ENCODE peak calls at places on chromosomes 3 and 15, in six cellular contexts. K, I, A, O, W and C are unnamed samples.

GRCh38 chr3:47134311-47134710 is 29.6 kb downstream of the SETD2 start:
- DNase-seq in K (no peak), O (no peak), I (no peak), A (no peak), W (no peak), C (no peak)

GRCh38 chr15:99326235-99326634 is 75.0 kb downstream of the LRRC28 start:
- DNase-seq in O (no peak), K (peak; percentile 79), I (no peak), W (no peak), A (no peak), C (no peak)

GRCh38 chr3:149603126-149604074 is 54.4 kb downstream of the WWTR1 start:
- DNase-seq in K (peak; percentile 51), A (peak; percentile 72), O (peak; percentile 79), I (no peak), W (no peak), C (no peak)

GRCh38 chr3:170695486-170696069 is 109.7 kb upstream of the SLC7A14 start:
- DNase-seq in A (no peak), O (no peak), I (no peak), W (no peak), K (no peak), C (no peak)

GRCh38 chr3:37996785-37997301 is 6.3 kb downstream of the VILL start:
- DNase-seq in W (peak; percentile 77), I (peak; percentile 54), K (peak; percentile 88), A (peak; percentile 76), O (peak; percentile 69), C (peak; percentile 24)

GRCh38 chr3:154538566-154539360 is 108.8 kb upstream of the GPR149 start:
- DNase-seq in I (no peak), W (no peak), O (no peak), K (peak; percentile 50), A (no peak), C (peak; percentile 4)

GRCh38 chr3:43128458-43128857 is 22.6 kb upstream of the POMGNT2 start:
- DNase-seq in K (no peak), A (peak; percentile 15), W (no peak), O (no peak), I (no peak), C (no peak)

GRCh38 chr3:179760944-179761343 is 108.1 kb downstream of the USP13 start:
- DNase-seq in A (peak; percentile 86), K (peak; percentile 85), W (no peak), O (peak; percentile 40), I (peak; percentile 19), C (peak; percentile 46)

GRCh38 chr3:187264051-187264450 is 27.5 kb downstream of the MASP1 start:
- DNase-seq in K (peak; percentile 72), A (peak; percentile 89), O (peak; percentile 78), W (no peak), I (peak; percentile 48), C (no peak)

GRCh38 chr15:84400017-84400740 is 164.6 kb downstream of the GOLGA6L4 start:
- DNase-seq in A (no peak), O (no peak), K (no peak), W (no peak), I (no peak), C (no peak)

GRCh38 chr15:60932051-60932915 is 296.8 kb downstream of the RORA start:
- DNase-seq in I (peak; percentile 35), K (peak; percentile 96), O (peak; percentile 82), A (peak; percentile 8), W (no peak), C (peak; percentile 35)

GRCh38 chr15:85976986-85977385 is 102.7 kb upstream of the AGBL1 start:
- DNase-seq in A (no peak), W (no peak), I (no peak), O (peak; percentile 35), K (peak; percentile 73), C (no peak)

GRCh38 chr3:139534992-139535879 is 4.3 kb downstream of the RBP1 start:
- DNase-seq in W (no peak), A (peak; percentile 19), O (peak; percentile 11), I (peak; percentile 54), K (peak; percentile 15), C (no peak)

GRCh38 chr3:53547327-53547726 is 52.9 kb downstream of the CACNA1D start:
- DNase-seq in K (no peak), I (no peak), A (no peak), W (no peak), O (no peak), C (no peak)

GRCh38 chr3:74267126-74267525 is 347.3 kb downstream of the CNTN3 start:
- DNase-seq in K (no peak), I (no peak), O (peak; percentile 50), W (no peak), A (peak; percentile 15), C (no peak)

GRCh38 chr15:67967871-67968423 is 86.2 kb upstream of the PIAS1 start:
- DNase-seq in O (peak; percentile 35), A (peak; percentile 77), W (peak; percentile 90), K (peak; percentile 46), I (no peak), C (no peak)

GRCh38 chr15:69668963-69669362 is 216.3 kb downstream of the RPLP1 start:
- DNase-seq in A (no peak), K (no peak), W (no peak), I (no peak), O (no peak), C (no peak)

GRCh38 chr15:78930577-78931388 is 14.1 kb downstream of the CTSH start:
- DNase-seq in I (peak; percentile 87), O (peak; percentile 87), W (no peak), K (peak; percentile 99), A (peak; percentile 32), C (peak; percentile 45)

GRCh38 chr3:53162672-53163458 is 1.9 kb downstream of the PRKCD start:
- DNase-seq in A (peak; percentile 34), K (peak; percentile 37), I (no peak), W (no peak), O (peak; percentile 12), C (no peak)

GRCh38 chr3:193016437-193016887 is 98.8 kb upstream of the MB21D2 start:
- DNase-seq in A (no peak), I (peak; percentile 16), K (peak; percentile 39), O (no peak), W (no peak), C (no peak)

GRCh38 chr3:183825380-183826161 is at the start of gene MAP6D1:
- DNase-seq in I (peak; percentile 8), O (peak; percentile 34), W (no peak), K (peak; percentile 36), A (peak; percentile 63), C (no peak)

GRCh38 chr3:61061092-61061723 is 190.0 kb downstream of the FHIT start:
- DNase-seq in A (no peak), I (no peak), W (no peak), K (peak; percentile 23), O (no peak), C (no peak)

GRCh38 chr15:25706176-25706970 is 156.8 kb downstream of the ATP10A start:
- DNase-seq in O (no peak), I (no peak), A (no peak), W (no peak), K (no peak), C (no peak)

GRCh38 chr3:36991923-36992805 is 767 bp downstream of the EPM2AIP1 start:
- DNase-seq in K (peak; percentile 62), W (no peak), A (peak; percentile 79), O (peak; percentile 67), I (peak; percentile 23), C (peak; percentile 39)

GRCh38 chr15:33735637-33736247 is 232.6 kb upstream of the CHRM5 start:
- DNase-seq in K (peak; percentile 55), I (peak; percentile 13), O (peak; percentile 7), W (no peak), A (peak; percentile 33), C (no peak)

GRCh38 chr15:55587321-55588069 is 650 bp downstream of the PYGO1 start:
- DNase-seq in I (no peak), W (peak; percentile 55), O (peak; percentile 36), K (peak; percentile 10), A (peak; percentile 72), C (peak; percentile 5)
- H3K4me3 ChIP-seq in I (peak overlapping the region; percentile 65), W (peak overlapping the region; percentile 63), O (peak overlapping the region; percentile 75), K (peak overlapping the region; percentile 44), A (peak overlapping the region; percentile 83), C (peak overlapping the region; percentile 79)

DNA sequence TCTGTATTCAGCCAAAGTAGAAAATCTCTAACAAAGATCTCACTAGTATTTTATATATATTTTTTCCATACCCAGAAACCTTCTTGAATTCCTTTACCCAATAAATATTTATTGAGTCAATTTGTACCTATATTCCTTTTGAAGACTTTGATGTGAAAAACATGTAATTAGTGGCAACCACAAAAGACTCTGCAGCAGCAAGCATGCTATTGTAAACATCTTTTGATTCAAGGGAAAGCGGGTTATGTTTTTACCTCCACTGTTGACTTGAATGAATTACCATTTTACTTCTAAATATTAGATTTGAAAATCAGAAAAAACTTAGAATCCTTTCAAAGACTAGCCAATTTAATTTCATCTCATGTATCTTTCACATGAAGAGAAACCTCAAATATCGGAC is 2.4 kb downstream of the GPR15 start:
- DNase-seq in A (no peak), I (no peak), O (no peak), W (no peak), K (no peak), C (no peak)
- H3K4me3 ChIP-seq in A (no peak overlapping the region), I (no peak overlapping the region), O (no peak overlapping the region), W (no peak overlapping the region), K (no peak overlapping the region), C (no peak overlapping the region)

DNA sequence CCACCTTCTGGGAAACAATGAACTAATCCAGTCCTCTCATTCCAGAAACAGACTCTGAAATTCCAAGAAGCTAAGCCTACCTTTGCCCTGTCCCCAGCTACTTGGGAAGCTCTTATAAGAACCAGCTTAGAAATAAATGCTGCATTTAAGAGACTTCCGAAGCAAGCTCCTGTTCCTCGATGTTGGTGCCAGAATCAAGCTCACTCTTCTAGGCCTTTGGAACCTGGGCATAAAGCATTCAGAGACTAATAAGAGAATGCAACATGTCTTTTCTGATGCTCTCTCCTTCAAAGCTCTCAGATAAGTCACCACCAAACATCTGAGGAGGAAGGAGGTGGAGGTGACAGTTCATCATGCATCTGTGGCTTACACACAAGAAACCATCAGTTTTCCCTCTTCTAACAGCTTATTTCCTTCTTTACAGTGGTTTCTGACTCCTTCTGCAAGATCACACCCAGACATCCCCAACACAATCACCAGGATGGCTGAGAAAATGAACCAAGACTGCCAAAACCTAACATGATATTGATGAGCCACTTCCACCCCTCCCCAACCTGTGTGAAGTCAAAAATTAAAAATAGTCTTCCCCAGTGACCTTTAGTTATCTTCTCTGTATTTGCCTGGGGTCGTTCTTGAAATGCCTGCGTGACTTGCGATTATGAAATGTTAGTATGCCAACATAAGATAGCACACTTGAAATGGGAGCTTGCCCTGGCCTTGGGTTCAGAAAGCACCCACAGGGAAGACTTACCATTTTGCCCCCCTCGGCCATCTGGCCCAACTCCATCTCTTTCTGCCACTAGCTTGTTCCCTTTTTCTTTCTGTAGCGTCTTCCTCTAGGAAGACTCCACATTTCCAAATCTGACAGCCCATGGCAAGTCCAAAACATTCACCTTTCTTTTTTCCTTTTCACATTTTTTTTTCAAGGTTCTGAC is 11.5 kb downstream of the ARHGEF3 start:
- DNase-seq in I (no peak), O (no peak), K (no peak), A (no peak), W (no peak), C (no peak)
- H3K4me3 ChIP-seq in I (no peak overlapping the region), O (no peak overlapping the region), K (no peak overlapping the region), A (no peak overlapping the region), W (no peak overlapping the region), C (no peak overlapping the region)

GRCh38 chr3:167187211-167187610 is 192.9 kb downstream of the ZBBX start:
- DNase-seq in W (no peak), I (no peak), O (no peak), K (no peak), A (no peak), C (no peak)
- H3K4me3 ChIP-seq in W (no peak overlapping the region), I (no peak overlapping the region), O (no peak overlapping the region), K (no peak overlapping the region), A (no peak overlapping the region), C (no peak overlapping the region)

GRCh38 chr3:159854500-159855124 is 134.0 kb upstream of the IL12A start:
- DNase-seq in K (peak; percentile 95), I (peak; percentile 84), O (peak; percentile 93), A (peak; percentile 97), W (no peak), C (peak; percentile 80)
- H3K4me3 ChIP-seq in K (no peak overlapping the region), I (peak overlapping the region; percentile 4), O (peak overlapping the region; percentile 23), A (peak overlapping the region; percentile 28), W (no peak overlapping the region), C (peak overlapping the region; percentile 41)

GRCh38 chr15:88623632-88624031 is 2.5 kb downstream of the AEN start:
- DNase-seq in I (no peak), A (no peak), W (no peak), K (no peak), O (no peak), C (no peak)
- H3K4me3 ChIP-seq in I (no peak overlapping the region), A (peak overlapping the region; percentile 98), W (no peak overlapping the region), K (no peak overlapping the region), O (peak overlapping the region; percentile 78), C (no peak overlapping the region)